ENCODE peak calls at places on chromosomes 16 and 17, in seven cellular contexts. M is HFF-Myc, N is fibroblast of lung, C is fibroblast of the aortic adventitia, U is OCI-LY7, K is IMR-90, E is astrocyte of the spinal cord. W is an unnamed sample.

GRCh38 chr16:31301708-31302400 is 42.1 kb downstream of the ITGAM start:
- DNase-seq in M (no peak), N (no peak), C (peak), U (peak), K (no peak), E (no peak), W (no peak)

GRCh38 chr17:58263773-58264172 is 17.0 kb downstream of the MPO start:
- DNase-seq in M (no peak), N (no peak), C (no peak), U (no peak), K (no peak), E (no peak), W (no peak)

GRCh38 chr17:77011173-77012011 is 129.4 kb upstream of the SEC14L1 start:
- DNase-seq in M (peak), N (peak), C (peak), U (peak), K (peak), E (peak), W (no peak)

GRCh38 chr16:84383106-84383505 is 14.8 kb downstream of the ATP2C2 start:
- DNase-seq in M (no peak), N (no peak), C (no peak), U (no peak), K (no peak), E (no peak), W (no peak)

GRCh38 chr16:58366247-58367031 is 25.8 kb upstream of the GINS3 start:
- DNase-seq in M (peak), N (peak), C (peak), U (no peak), K (peak), E (peak), W (peak)

GRCh38 chr17:19736071-19736470 is 12.0 kb downstream of the ALDH3A1 start:
- DNase-seq in M (no peak), N (no peak), C (no peak), U (no peak), K (no peak), E (no peak), W (no peak)

GRCh38 chr17:57868007-57868774 is 18.3 kb upstream of the MRPS23 start:
- DNase-seq in M (peak), N (peak), C (peak), U (peak), K (peak), E (peak), W (peak)

GRCh38 chr17:32256695-32257013 is 9.0 kb upstream of the RHBDL3 start:
- DNase-seq in M (no peak), N (no peak), C (no peak), U (no peak), K (no peak), E (no peak), W (no peak)

GRCh38 chr17:19659366-19660177 is 11.0 kb downstream of the ALDH3A2 start:
- DNase-seq in M (no peak), N (no peak), C (no peak), U (no peak), K (no peak), E (no peak), W (no peak)

GRCh38 chr17:42276359-42276608 is at the start of gene STAT5B:
- DNase-seq in M (no peak), N (peak), C (peak), U (peak), K (peak), E (no peak), W (no peak)

GRCh38 chr17:82418001-82418986 is at the start of the genes HEXD and OGFOD3:
- DNase-seq in M (no peak), N (peak), C (peak), U (peak), K (peak), E (peak), W (no peak)

GRCh38 chr16:11497851-11498289 is 88.8 kb downstream of the LITAF start:
- DNase-seq in M (no peak), N (peak), C (peak), U (no peak), K (peak), E (peak), W (peak)

DNA sequence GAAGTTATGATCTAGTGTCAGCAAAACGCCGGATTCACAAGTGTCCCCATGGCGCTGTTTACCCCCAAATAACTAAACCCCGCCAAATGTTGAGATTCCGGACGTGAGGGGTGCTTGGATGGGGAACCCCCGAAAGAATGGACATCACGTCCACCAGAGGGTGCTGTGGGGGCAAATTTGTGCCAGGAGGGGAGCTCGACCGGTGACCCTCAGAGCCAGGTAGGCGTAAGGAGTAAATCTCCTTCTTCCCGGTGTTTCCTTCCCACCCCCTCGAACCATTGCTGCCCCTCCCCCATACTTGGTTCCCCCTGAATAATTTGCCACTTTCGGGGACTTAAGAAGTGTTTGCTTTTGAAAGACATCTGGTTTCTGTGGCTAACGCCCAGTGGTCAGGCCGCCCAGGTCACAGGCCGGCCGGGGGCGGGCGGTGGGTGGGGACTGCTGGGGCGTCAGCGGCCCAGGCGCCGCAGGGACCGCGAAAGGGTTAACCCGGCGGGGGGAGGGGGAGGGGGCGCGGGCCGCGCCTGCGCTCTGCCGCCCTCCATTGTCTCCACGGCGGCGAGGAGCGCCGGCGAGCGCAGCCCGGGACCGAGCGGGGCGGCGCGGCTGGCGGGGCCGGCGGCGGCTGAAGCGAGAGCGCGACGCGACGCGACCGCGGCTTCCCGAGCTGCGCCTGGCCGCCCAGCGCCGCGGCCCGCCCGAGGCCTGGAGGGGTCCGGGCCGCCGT is at the start of gene ZNRF1:
- DNase-seq in M (peak), N (peak), C (peak), U (peak), K (peak), E (peak), W (peak)
- H3K4me3 ChIP-seq in M (peak), N (peak), C (peak), U (peak), K (peak), E (peak), W (peak)

GRCh38 chr16:48234630-48235029 is 9.5 kb upstream of the LONP2 start:
- DNase-seq in M (no peak), N (no peak), C (no peak), U (no peak), K (no peak), E (no peak), W (no peak)

GRCh38 chr16:48232459-48233040 is 11.6 kb upstream of the LONP2 start:
- DNase-seq in M (no peak), N (peak), C (no peak), U (no peak), K (peak), E (no peak), W (no peak)

GRCh38 chr16:48235058-48235555 is 9.0 kb upstream of the LONP2 start:
- DNase-seq in M (no peak), N (no peak), C (no peak), U (no peak), K (no peak), E (no peak), W (no peak)

GRCh38 chr16:48235556-48236136 is 8.5 kb upstream of the LONP2 start:
- DNase-seq in M (no peak), N (no peak), C (no peak), U (no peak), K (peak), E (no peak), W (no peak)

DNA sequence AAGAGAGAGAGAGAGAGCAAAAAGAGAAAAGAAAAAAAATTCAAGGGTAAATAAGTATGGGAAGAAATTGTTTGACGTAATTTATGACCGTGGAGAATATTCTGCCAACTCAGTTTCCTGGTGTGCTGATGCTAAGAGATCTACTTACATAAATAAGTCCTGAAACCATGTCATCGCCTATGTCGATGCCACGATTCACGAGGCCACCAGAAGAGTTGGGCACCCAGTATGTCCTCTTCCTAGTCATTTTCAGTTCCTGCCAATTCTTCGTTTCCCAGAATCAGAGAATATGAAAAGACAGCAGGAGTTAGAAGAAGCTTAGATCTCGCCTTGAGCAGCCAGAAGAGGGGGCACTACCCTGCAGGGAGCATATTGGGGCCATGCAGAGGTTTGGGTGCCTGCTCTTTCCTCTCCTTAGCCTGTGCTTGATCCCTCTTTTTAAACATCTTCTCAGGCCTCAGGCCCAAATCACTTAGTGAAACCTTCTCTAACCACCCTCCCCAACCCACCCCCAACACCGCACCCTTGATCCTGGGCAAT is 12.4 kb upstream of the LONP2 start:
- DNase-seq in M (no peak), N (peak), C (peak), U (peak), K (peak), E (peak), W (no peak)
- TF ChIP-seq CTCF in M (peak), N (peak), C (peak), U (peak), K (peak), E (peak), W (peak)

GRCh38 chr16:87060026-87060986 is 256.9 kb downstream of the C16orf95 start:
- DNase-seq in M (no peak), N (peak), C (peak), U (peak), K (peak), E (peak), W (no peak)
- H3K4me3 ChIP-seq in M (no peak), N (peak), C (no peak), U (peak), K (no peak), E (no peak), W (no peak)

GRCh38 chr16:82016268-82016667 is 5.0 kb upstream of the SDR42E1 start:
- DNase-seq in M (no peak), N (peak), C (peak), U (no peak), K (peak), E (peak), W (no peak)
- TF ChIP-seq CTCF in M (peak), N (no peak), C (peak), U (peak), K (peak), E (peak), W (peak)

GRCh38 chr16:70526403-70526802 is 2.8 kb downstream of the SF3B3 start:
- DNase-seq in M (no peak), N (no peak), C (no peak), U (peak), K (no peak), E (no peak), W (no peak)

GRCh38 chr16:70534949-70535348 is 11.3 kb downstream of the SF3B3 start:
- DNase-seq in M (no peak), N (no peak), C (no peak), U (no peak), K (no peak), E (no peak), W (no peak)

GRCh38 chr16:70527315-70527996 is 3.8 kb downstream of the SF3B3 start:
- DNase-seq in M (no peak), N (no peak), C (no peak), U (no peak), K (no peak), E (no peak), W (no peak)

GRCh38 chr16:70523621-70524405 is at the start of gene SF3B3:
- DNase-seq in M (no peak), N (no peak), C (no peak), U (peak), K (peak), E (peak), W (no peak)

GRCh38 chr16:70529051-70529777 is 5.6 kb downstream of the SF3B3 start:
- DNase-seq in M (no peak), N (peak), C (peak), U (peak), K (peak), E (peak), W (no peak)
- H3K4me3 ChIP-seq in M (peak), N (peak), C (no peak), U (peak), K (no peak), E (no peak), W (no peak)

DNA sequence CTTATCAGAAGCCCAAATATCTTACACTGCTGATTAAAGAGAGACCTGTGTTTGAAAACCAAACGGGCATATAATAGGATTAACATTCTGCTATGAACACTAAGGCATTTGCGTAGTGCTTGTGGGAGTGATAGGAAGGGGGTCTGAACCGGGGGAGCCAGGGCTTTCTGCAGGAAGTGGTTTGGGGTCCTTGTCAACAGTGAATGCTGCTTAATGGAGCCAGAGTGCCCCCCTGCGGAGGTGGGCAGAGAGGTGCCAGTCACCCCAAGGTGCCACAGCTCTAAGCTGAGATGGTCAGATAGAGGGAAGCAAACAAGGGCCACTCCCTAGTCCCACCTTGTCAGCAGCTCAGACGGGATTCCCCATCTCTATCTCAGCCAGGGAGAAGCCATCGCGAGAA is 17.6 kb downstream of the NAA60 start:
- DNase-seq in M (no peak), N (no peak), C (no peak), U (peak), K (no peak), E (no peak), W (no peak)
- TF ChIP-seq CTCF in M (no peak), N (no peak), C (no peak), U (peak), K (no peak), E (no peak), W (peak)

GRCh38 chr16:1966460-1966859 is at the start of gene RNF151:
- DNase-seq in M (no peak), N (no peak), C (no peak), U (no peak), K (no peak), E (no peak), W (no peak)
- H3K4me3 ChIP-seq in M (peak), N (peak), C (peak), U (peak), K (peak), E (peak), W (peak)

DNA sequence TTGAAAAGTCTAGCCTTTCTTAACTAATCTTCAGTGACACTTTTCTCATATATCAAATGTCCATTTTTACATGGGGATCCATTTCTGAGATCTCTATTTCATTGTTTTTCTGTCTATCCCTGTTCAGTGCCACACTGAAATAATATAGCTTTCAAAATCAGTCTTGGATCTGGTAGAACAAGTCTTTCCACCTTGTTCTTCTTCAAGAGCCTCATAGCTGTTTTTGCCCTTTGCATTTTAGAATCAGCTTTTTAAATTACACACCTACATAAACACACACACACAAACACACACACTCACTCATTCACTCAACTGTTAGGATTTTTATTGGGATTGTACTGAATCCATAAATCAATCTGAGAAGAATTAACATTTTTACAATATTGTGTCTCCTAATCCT is 19.2 kb downstream of the GSDMB start:
- DNase-seq in M (no peak), N (no peak), C (no peak), U (no peak), K (no peak), E (no peak), W (no peak)
- TF ChIP-seq CTCF in M (no peak), N (no peak), C (no peak), U (no peak), K (no peak), E (no peak), W (no peak)

DNA sequence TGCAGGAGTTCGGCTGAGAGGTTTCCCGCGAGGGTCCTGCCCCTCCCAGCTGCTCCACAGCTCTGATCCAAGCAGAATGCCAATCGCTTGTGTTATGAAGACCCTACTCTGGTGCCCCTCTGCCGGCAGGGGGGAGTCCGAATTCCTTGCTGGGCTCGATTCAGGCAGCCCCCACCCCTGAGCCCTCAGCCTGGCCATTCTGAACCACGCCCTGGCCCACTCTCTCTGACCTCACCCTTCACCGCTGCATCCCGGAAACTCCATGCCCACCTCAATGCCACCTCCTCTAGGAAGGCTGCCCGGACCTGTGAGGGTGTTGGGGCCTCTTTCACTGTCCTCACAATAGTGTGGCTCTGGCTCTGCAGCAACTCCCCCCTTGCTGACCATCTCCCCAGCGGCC is 7.9 kb upstream of the UBE2I start:
- DNase-seq in M (no peak), N (no peak), C (no peak), U (no peak), K (no peak), E (no peak), W (no peak)
- H3K4me3 ChIP-seq in M (no peak), N (no peak), C (no peak), U (no peak), K (no peak), E (no peak), W (no peak)

GRCh38 chr17:11031787-11032186 is 193.9 kb upstream of the PIRT start:
- DNase-seq in M (no peak), N (no peak), C (no peak), U (no peak), K (no peak), E (no peak), W (no peak)
- TF ChIP-seq CTCF in M (no peak), N (no peak), C (no peak), U (peak), K (no peak), E (peak), W (no peak)

W was measured in retinal pigment epithelial cell.